ENCODE peak calls at places on chromosome 13, in five cellular contexts. One of them, this sample, is unnamed.

GRCh38 chr13:41012536-41012935 is 6.6 kb downstream of the ELF1 start:
- DNase-seq in HepG2: no peak
- DNase-seq in H1: no peak
- DNase-seq in GM12878: no peak
- DNase-seq in GM12892: no peak
- DNase-seq in this sample: no peak

GRCh38 chr13:36858285-36858684 is 39.3 kb downstream of the RFXAP start:
- DNase-seq in GM12892: no peak
- DNase-seq in H1: no peak
- DNase-seq in GM12878: no peak
- DNase-seq in HepG2: peak
- DNase-seq in this sample: no peak

GRCh38 chr13:96551540-96551939 is 442.7 kb downstream of the OXGR1 start:
- DNase-seq in GM12878: no peak
- DNase-seq in HepG2: no peak
- DNase-seq in H1: no peak
- DNase-seq in GM12892: no peak
- DNase-seq in this sample: no peak

GRCh38 chr13:44109986-44110640 is 230.4 kb downstream of the LACC1 start:
- DNase-seq in HepG2: no peak
- DNase-seq in GM12892: no peak
- DNase-seq in GM12878: no peak
- DNase-seq in H1: no peak
- DNase-seq in this sample: no peak

GRCh38 chr13:27977476-27978300 is 8.6 kb upstream of the CDX2 start:
- DNase-seq in GM12878: no peak
- DNase-seq in GM12892: no peak
- DNase-seq in H1: no peak
- DNase-seq in HepG2: no peak
- DNase-seq in this sample: no peak

GRCh38 chr13:105341758-105342157 is 1193.7 kb downstream of the EFNB2 start:
- DNase-seq in HepG2: no peak
- DNase-seq in H1: no peak
- DNase-seq in GM12892: no peak
- DNase-seq in GM12878: no peak
- DNase-seq in this sample: no peak

GRCh38 chr13:90746230-90746629 is 601.3 kb upstream of the MIR17HG start:
- DNase-seq in GM12892: no peak
- DNase-seq in GM12878: no peak
- DNase-seq in H1: no peak
- DNase-seq in HepG2: no peak
- DNase-seq in this sample: no peak

GRCh38 chr13:94641432-94641941 is 39.8 kb downstream of the GPR180 start:
- DNase-seq in GM12892: no peak
- DNase-seq in HepG2: no peak
- DNase-seq in GM12878: no peak
- DNase-seq in H1: no peak
- DNase-seq in this sample: no peak

GRCh38 chr13:110855363-110855762 is 59.5 kb downstream of the ANKRD10 start:
- DNase-seq in H1: no peak
- DNase-seq in GM12878: no peak
- DNase-seq in GM12892: no peak
- DNase-seq in HepG2: no peak
- DNase-seq in this sample: no peak

GRCh38 chr13:24616514-24616913 is 63.7 kb upstream of the ATP12A start:
- DNase-seq in HepG2: no peak
- DNase-seq in H1: no peak
- DNase-seq in GM12878: no peak
- DNase-seq in GM12892: no peak
- DNase-seq in this sample: no peak

DNA sequence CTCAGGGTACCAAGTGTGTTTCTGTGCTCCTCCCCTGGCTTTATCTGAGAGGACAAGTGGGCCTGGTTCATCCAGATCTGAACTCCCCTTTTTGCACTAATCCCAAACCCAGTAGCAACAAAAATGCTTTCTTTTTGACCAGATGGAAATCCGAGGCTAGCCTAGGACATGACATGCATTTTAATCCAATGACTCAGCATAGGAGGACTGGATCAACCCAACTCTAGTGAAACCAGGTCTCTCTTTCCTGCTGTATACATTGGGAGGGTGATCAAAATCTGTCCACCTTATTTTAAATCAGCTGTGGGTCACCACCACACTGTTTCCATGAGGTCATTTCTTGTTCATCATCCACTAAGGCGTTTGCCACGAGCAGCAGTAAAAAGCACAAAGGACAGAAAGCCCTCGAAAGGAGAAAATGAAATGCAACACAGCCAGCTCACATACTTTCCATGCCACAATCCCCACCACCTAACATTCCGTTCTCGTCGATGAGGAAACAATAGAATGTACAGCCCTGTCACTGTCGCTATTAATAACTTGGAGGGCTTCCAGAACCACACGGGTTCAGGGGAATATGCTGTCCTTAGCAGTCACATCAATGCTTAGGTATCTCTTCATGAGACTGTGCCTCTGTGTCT is 543.0 kb downstream of the IRS2 start:
- DNase-seq in HepG2: no peak
- DNase-seq in GM12892: no peak
- DNase-seq in GM12878: no peak
- DNase-seq in H1: no peak
- DNase-seq in this sample: no peak
- TF ChIP-seq TAF1 in HepG2: no peak
- TF ChIP-seq TAF1 in GM12892: no peak
- TF ChIP-seq TAF1 in GM12878: no peak
- TF ChIP-seq TAF1 in H1: no peak
- TF ChIP-seq TAF1 in this sample: no peak

DNA sequence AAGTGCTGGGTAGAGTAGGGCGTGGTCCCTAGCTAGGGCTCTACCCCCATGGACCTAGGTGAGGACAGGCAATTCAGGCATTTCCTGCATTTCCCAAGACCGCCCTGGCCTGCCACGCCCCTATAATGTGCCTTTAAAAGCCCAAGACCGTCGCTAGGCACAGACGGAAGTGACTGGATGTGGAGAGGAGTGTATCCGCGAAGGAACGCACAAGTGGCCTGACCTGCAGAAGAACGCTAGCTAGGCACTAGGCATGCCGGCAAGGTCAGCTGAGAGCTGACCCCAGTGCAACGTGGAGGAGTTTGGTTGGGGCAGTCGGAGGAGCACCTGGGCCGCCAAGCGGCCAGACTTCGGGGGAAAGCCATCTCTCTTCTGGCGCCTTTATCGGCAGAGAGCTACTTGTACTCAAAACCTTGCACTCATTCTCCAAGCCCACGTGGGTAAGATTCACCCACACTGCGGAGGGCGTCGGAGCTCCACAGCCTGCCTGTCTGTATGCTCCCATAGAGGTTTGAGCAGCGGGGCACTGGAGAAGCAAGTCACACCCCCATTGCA is 370.0 kb downstream of the FGF9 start:
- DNase-seq in GM12892: no peak
- DNase-seq in HepG2: no peak
- DNase-seq in H1: peak
- DNase-seq in GM12878: no peak
- DNase-seq in this sample: no peak
- TF ChIP-seq POLR2A in GM12892: no peak
- TF ChIP-seq POLR2A in HepG2: no peak
- TF ChIP-seq POLR2A in H1: peak
- TF ChIP-seq POLR2A in GM12878: no peak
- TF ChIP-seq POLR2A in this sample: no peak

DNA sequence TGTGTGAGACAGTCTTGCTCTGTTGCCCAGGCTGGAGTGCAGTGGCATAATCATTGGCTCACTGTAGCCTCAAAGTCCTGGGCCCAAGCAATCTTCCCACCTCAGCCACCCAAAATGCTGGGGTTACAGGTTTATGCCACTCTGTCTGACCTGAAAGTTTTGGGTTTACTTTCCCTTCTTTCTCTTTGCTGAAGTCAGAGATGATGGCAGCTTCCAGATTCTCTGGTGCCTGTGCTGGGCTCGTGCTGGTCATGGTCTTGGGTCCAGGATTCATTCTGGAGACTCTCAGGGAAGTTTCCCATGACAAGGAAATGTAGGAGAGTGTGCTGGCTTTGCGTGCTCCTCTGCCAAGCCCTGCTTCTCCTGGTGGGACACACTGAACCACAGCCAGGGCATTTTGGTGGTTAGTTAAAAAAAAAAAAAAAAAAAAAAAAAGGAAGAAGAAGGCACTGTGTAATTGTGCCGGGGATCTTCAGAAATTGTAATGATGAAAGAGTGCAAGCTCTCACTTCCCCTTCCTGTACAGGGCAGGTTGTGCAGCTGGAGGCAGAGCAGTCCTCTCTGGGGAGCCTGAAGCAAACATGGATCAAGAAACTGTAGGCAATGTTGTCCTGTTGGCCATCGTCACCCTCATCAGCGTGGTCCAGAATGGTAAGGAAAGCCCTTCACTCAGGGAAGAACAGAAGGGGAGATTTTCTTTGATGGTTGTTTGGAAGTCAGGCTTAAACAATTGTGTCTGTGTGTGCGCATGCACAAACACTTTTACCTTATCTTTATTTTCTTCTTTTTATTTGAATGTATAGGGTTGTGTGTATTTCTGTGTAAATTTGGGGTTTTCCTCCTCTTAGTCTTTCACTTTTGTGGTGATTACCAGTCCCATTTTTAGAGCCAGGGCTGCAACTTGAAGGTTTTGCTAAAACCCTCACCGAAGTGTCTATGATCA is at the start of gene ALOX5AP:
- DNase-seq in HepG2: no peak
- DNase-seq in GM12892: peak
- DNase-seq in H1: no peak
- DNase-seq in GM12878: peak
- DNase-seq in this sample: peak
- TF ChIP-seq POLR2AphosphoS5 in HepG2: no peak
- TF ChIP-seq POLR2AphosphoS5 in GM12892: peak
- TF ChIP-seq POLR2AphosphoS5 in H1: no peak
- TF ChIP-seq POLR2AphosphoS5 in GM12878: peak
- TF ChIP-seq POLR2AphosphoS5 in this sample: peak

GRCh38 chr13:34076943-34077703 is 259.2 kb downstream of the RFC3 start:
- DNase-seq in GM12878: no peak
- DNase-seq in H1: no peak
- DNase-seq in HepG2: peak
- DNase-seq in GM12892: no peak
- DNase-seq in this sample: no peak

GRCh38 chr13:34078334-34078999 is 260.5 kb downstream of the RFC3 start:
- DNase-seq in GM12892: no peak
- DNase-seq in GM12878: no peak
- DNase-seq in H1: no peak
- DNase-seq in HepG2: no peak
- DNase-seq in this sample: no peak

GRCh38 chr13:34070544-34071303 is 252.8 kb downstream of the RFC3 start:
- DNase-seq in GM12892: no peak
- DNase-seq in GM12878: no peak
- DNase-seq in H1: no peak
- DNase-seq in HepG2: peak
- DNase-seq in this sample: no peak

DNA sequence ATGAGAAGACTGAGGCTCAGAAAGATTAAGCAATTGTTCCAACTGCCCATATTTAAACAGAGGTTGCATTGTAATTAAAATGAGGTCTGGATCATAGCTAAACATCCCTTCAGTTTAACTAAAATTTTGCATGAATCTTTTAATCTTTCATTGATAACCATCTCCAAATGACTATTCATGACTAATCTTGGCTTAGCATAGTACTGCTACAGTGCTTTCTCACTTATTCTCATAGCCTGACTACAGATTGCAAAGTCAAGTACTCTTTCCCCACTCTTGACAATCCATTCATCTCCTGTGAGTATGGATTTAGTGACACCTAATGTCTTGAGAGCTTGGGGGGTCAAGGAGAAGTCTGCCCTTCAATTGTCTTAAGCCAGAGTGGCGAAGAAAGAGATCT is 258.4 kb downstream of the RFC3 start:
- DNase-seq in GM12892: no peak
- DNase-seq in H1: no peak
- DNase-seq in GM12878: no peak
- DNase-seq in HepG2: no peak
- DNase-seq in this sample: no peak
- TF ChIP-seq TAF1 in GM12892: no peak
- TF ChIP-seq TAF1 in H1: no peak
- TF ChIP-seq TAF1 in GM12878: no peak
- TF ChIP-seq TAF1 in HepG2: no peak
- TF ChIP-seq TAF1 in this sample: no peak

GRCh38 chr13:80342541-80343371 is 1.8 kb upstream of the SPRY2 start:
- DNase-seq in H1: no peak
- DNase-seq in HepG2: peak
- DNase-seq in GM12892: no peak
- DNase-seq in GM12878: no peak
- DNase-seq in this sample: no peak
- TF ChIP-seq POLR2A in H1: peak
- TF ChIP-seq POLR2A in HepG2: no peak
- TF ChIP-seq POLR2A in GM12892: no peak
- TF ChIP-seq POLR2A in GM12878: no peak
- TF ChIP-seq POLR2A in this sample: no peak

DNA sequence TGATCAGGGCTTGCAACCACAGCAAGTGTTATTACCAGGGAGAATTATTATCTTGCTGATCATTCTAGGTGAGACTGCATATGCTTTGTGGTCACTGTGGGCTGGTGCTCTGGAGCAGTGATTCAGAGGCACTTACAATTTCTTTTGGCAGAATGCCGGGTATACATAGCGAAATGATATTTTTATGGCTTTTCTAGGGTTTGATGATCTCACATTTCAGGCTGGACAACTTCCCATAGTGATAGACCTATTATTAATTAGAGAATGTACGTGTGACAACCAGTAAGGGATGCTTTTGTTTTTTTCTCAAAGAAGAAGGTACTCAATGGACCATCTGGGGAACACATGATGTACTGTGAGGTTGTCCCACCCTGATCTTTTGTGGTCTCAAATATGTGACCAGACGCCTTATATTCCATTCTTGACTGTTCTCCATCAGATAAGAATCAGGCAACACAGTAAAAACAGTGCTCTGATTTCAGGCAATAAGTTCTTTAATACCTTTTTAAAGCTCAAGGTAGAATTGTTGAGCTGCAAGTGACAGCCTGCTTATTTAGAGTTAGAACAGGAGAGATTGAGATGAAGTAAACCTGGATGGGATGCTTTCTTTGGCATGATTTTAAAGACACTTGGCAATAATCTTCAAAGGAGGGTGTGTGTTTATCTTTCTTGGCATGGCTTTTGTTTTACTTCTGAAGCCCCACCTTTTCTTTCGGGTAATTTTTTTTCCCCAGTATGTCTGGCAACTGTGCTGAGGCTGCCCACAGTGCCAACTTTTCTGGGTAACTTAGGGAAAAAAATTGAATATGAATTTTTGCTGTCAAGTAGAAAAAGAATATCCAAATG is 27.4 kb upstream of the SCEL start:
- DNase-seq in GM12878: no peak
- DNase-seq in H1: no peak
- DNase-seq in GM12892: no peak
- DNase-seq in HepG2: no peak
- DNase-seq in this sample: no peak
- TF ChIP-seq POLR2AphosphoS5 in GM12878: no peak
- TF ChIP-seq POLR2AphosphoS5 in H1: no peak
- TF ChIP-seq POLR2AphosphoS5 in GM12892: no peak
- TF ChIP-seq POLR2AphosphoS5 in HepG2: no peak
- TF ChIP-seq POLR2AphosphoS5 in this sample: no peak